ENCODE peak calls at places on chromosomes 16 and 17, in eight cellular contexts. I is fibroblast of lung, W is choroid plexus epithelial cell, Y is uterus, O is epithelial cell of esophagus, D is fibroblast of villous mesenchyme, F is mucosa of descending colon, X is lower leg skin. Q is an unnamed sample.

GRCh38 chr16:5065813-5066212 is at the start of gene C16orf89:
- DNase-seq in F (no peak), W (no peak), I (no peak), O (no peak), X (no peak), D (no peak), Y (no peak), Q (no peak)

GRCh38 chr17:1627987-1628855 is at the start of gene SLC43A2:
- DNase-seq in D (peak; percentile 77), F (peak; percentile 89), W (peak; percentile 84), X (peak; percentile 97), O (peak; percentile 84), Y (peak; percentile 74), I (peak; percentile 68), Q (peak; percentile 79)

GRCh38 chr17:17748179-17748578 is 66.9 kb downstream of the RAI1 start:
- DNase-seq in O (no peak), I (no peak), W (no peak), X (no peak), Y (no peak), D (no peak), F (no peak), Q (no peak)

GRCh38 chr17:61168506-61168905 is 231.1 kb upstream of the TBX2 start:
- DNase-seq in Y (no peak), F (no peak), D (no peak), O (peak; percentile 29), X (no peak), I (peak; percentile 42), W (peak; percentile 40), Q (no peak)

GRCh38 chr17:1896243-1897163 is 66.7 kb downstream of the RPA1 start:
- DNase-seq in Y (no peak), X (no peak), W (no peak), F (no peak), O (no peak), I (no peak), D (no peak), Q (no peak)

GRCh38 chr16:13138528-13138927 is 237.1 kb downstream of the SHISA9 start:
- DNase-seq in F (no peak), I (no peak), O (peak; percentile 54), Y (no peak), X (no peak), D (no peak), W (no peak), Q (no peak)

GRCh38 chr17:74369221-74369620 is 1.9 kb downstream of the GPR142 start:
- DNase-seq in D (no peak), W (no peak), F (peak; percentile 66), Y (no peak), O (no peak), I (no peak), X (peak; percentile 90), Q (peak; percentile 51)

GRCh38 chr17:82866521-82867214 is 26.8 kb upstream of the ZNF750 start:
- DNase-seq in F (peak; percentile 16), D (peak; percentile 89), O (peak; percentile 75), Y (peak; percentile 57), I (peak; percentile 83), W (peak; percentile 87), X (no peak), Q (peak; percentile 55)

GRCh38 chr16:12330977-12331376 is 354.4 kb downstream of the SNX29 start:
- DNase-seq in D (no peak), W (no peak), I (no peak), F (no peak), X (no peak), O (no peak), Y (peak; percentile 21), Q (peak; percentile 49)

GRCh38 chr16:75456971-75457370 is 7.5 kb downstream of the TMEM170A start:
- DNase-seq in X (peak; percentile 34), D (no peak), I (no peak), F (no peak), Y (no peak), W (no peak), O (no peak), Q (no peak)

GRCh38 chr17:44121997-44122824 is 1.2 kb downstream of the HDAC5 start:
- DNase-seq in D (no peak), F (no peak), O (no peak), Y (no peak), X (no peak), I (no peak), W (no peak), Q (no peak)

DNA sequence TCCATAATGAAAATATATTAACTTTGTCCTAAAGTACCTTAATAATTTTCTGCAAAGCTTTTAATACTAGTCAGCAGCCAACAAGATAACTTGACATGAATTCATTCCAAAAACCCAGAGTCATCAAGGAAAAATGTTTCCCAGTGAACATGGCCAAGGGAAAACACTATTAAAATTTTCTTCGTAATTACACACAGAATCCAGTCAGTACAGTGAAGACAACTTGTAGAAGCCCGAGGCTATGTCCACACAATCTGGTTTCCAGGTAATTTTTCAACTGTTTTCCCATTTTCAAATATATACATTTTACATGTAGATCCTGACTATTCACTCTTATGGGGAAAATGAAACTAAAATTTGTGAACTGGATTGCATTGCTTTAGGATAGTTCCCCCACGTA is 600.9 kb downstream of the CDH8 start:
- DNase-seq in I (no peak), D (no peak), X (no peak), Y (no peak), O (no peak), F (no peak), W (peak; percentile 1), Q (no peak)
- H3K4me3 ChIP-seq in I (no peak overlapping the region), D (no peak overlapping the region), X (no peak overlapping the region), Y (no peak overlapping the region), O (no peak overlapping the region), F (no peak overlapping the region), W (no peak overlapping the region), Q (peak overlapping the region; percentile 5)

GRCh38 chr17:57548421-57549385 is 196.4 kb downstream of the CCDC182 start:
- DNase-seq in F (no peak), O (no peak), Y (peak; percentile 53), I (peak; percentile 16), W (peak; percentile 31), D (peak; percentile 85), X (no peak), Q (peak; percentile 52)

GRCh38 chr17:57551321-57552079 is 193.6 kb downstream of the CCDC182 start:
- DNase-seq in Y (no peak), O (no peak), I (no peak), F (peak; percentile 51), X (no peak), D (no peak), W (no peak), Q (no peak)

GRCh38 chr17:57550671-57551315 is 194.3 kb downstream of the CCDC182 start:
- DNase-seq in X (no peak), Y (no peak), O (no peak), W (no peak), F (no peak), D (no peak), I (no peak), Q (no peak)

GRCh38 chr17:57549468-57549867 is 195.6 kb downstream of the CCDC182 start:
- DNase-seq in Y (no peak), X (no peak), O (no peak), F (no peak), D (no peak), I (no peak), W (no peak), Q (no peak)

DNA sequence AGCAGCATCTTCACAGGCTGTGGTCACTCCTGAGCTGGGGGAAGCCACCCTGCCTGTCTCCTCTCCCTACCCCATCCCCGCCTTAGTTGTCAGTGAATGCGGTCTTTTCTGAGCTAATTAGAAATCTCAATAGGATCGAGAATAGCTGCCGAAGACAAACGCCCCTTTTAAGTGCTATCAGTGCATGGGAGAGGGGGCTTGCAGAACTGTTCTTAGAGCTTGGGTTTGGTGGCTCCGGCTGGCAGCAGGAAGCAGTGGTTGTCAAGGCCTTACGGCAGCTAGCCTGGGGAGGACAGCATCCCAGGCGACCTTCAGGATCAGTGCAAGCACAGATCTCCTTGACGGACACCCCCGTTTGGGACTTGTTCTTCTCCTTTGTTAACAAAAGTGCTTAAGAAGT is 195.1 kb downstream of the CCDC182 start:
- DNase-seq in F (no peak), D (no peak), Y (no peak), X (no peak), I (no peak), O (no peak), W (no peak), Q (no peak)
- H3K4me3 ChIP-seq in F (no peak overlapping the region), D (no peak overlapping the region), Y (no peak overlapping the region), X (no peak overlapping the region), I (no peak overlapping the region), O (no peak overlapping the region), W (no peak overlapping the region), Q (no peak overlapping the region)

DNA sequence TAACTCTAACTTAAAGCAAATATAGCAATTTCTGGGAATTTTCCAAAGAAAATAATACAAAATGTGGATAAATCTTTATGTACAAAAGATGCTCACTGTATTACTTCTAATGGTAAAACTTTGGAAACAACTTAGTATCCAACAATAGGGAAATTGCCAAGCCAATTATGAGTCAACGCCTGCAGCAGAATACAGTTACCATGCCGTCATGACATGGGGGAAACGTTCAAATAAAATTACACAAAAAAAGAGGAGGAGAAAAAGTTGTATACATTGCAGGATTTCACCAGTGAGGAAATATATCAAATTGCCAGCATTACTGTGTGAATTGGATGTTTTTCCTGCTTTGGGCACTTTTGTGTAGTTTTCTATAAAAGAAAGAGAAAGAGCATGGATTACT is 469.6 kb downstream of the SOX9 start:
- DNase-seq in F (no peak), X (no peak), I (peak; percentile 89), Y (no peak), W (peak; percentile 72), O (peak; percentile 78), D (peak; percentile 46), Q (no peak)
- H3K4me3 ChIP-seq in F (no peak overlapping the region), X (peak overlapping the region; percentile 8), I (peak overlapping the region; percentile 60), Y (no peak overlapping the region), W (peak overlapping the region; percentile 95), O (peak overlapping the region; percentile 99), D (peak overlapping the region; percentile 64), Q (no peak overlapping the region)

GRCh38 chr17:59426031-59426430 is 94.6 kb downstream of the YPEL2 start:
- DNase-seq in F (no peak), I (no peak), Y (no peak), D (no peak), W (no peak), X (peak; percentile 62), O (no peak), Q (no peak)
- H3K4me3 ChIP-seq in F (no peak overlapping the region), I (no peak overlapping the region), Y (no peak overlapping the region), D (no peak overlapping the region), W (no peak overlapping the region), X (no peak overlapping the region), O (no peak overlapping the region), Q (peak overlapping the region; percentile 33)

DNA sequence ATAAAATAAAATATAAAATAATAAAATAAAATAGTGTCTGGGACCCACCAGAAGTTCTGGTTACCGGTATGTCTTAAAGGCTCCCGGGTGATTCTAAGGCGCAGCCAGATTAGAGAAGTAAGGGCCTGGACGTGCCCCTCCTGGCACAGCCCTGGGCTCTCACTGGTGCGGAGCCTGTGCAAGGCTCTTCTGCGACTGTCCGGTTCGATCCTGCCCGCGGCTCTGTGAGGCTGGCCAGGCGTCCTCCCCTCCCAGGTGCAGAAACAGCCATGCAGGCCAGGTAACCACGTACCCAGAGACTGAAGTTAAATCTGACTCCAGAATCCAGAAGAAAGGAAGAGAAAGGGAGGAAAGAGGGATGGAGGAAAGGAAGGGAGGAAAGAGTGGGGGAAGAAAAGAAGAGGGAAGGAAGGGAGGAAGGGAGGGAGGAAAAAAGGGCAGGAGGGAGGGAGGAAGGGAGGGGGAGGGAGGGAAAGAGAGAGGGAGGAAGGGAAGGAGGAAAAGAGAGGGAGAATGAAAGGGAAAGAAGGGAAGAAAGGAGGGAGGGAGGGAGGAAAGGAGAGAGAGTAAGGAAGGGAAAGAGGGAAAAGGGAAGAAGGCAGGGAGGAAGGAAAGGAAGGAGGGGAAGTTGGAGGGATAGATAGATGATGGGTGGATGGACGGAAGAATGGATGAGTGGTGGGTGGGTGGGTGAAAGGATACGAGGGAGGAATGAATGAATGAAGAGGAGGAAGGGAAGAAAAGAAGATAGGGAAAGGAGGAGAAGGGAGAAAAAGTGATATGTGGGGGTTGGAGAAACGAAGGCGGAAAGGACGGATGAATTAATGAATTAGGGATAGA is 42.3 kb downstream of the C16orf82 start:
- DNase-seq in O (no peak), F (no peak), X (peak; percentile 58), Y (no peak), I (no peak), W (no peak), D (no peak), Q (no peak)
- H3K4me3 ChIP-seq in O (no peak overlapping the region), F (no peak overlapping the region), X (no peak overlapping the region), Y (peak overlapping the region; percentile 32), I (no peak overlapping the region), W (peak overlapping the region; percentile 45), D (peak overlapping the region; percentile 44), Q (peak overlapping the region; percentile 32)

Q was measured in heart right ventricle.